ENCODE peak calls at places on chromosome 17, in six cellular contexts. O is neural progenitor cell; G is NT2/D1; U is K562; I is GM23248; C is effector memory CD4-positive, alpha-beta T cell. M is an unnamed sample. For H3K4me1, the result is how much of the 10 kb centered on the place peaks cover.

GRCh38 chr17:30950669-30951399 is 20.0 kb upstream of the RNF135 start:
- DNase-seq in O (no peak), U (no peak), I (peak), G (no peak), C (no peak), M (no peak)

GRCh38 chr17:68860941-68861340 is 94.3 kb downstream of the ABCA8 start:
- DNase-seq in O (no peak), G (no peak), C (no peak), I (no peak), U (no peak), M (no peak)

GRCh38 chr17:79645022-79645776 is 34.3 kb upstream of the RBFOX3 start:
- DNase-seq in U (no peak), O (no peak), G (no peak), C (no peak), I (no peak), M (no peak)

GRCh38 chr17:28347261-28347891 is 10.0 kb downstream of the POLDIP2 start:
- DNase-seq in G (no peak), C (no peak), U (no peak), I (peak), O (no peak), M (no peak)

GRCh38 chr17:61458000-61458399 is 5.8 kb downstream of the TBX4 start:
- DNase-seq in G (no peak), O (no peak), C (no peak), I (no peak), U (no peak), M (no peak)

GRCh38 chr17:67365762-67366192 is 600 bp downstream of the PSMD12 start:
- DNase-seq in O (no peak), G (no peak), I (peak), U (no peak), C (no peak), M (no peak)

GRCh38 chr17:42845556-42845917 is 1.2 kb downstream of the AOC2 start:
- DNase-seq in U (no peak), O (no peak), I (no peak), G (no peak), C (no peak), M (no peak)

GRCh38 chr17:67477687-67478086 is 100.6 kb downstream of the PITPNC1 start:
- DNase-seq in U (no peak), O (no peak), I (peak), C (peak), G (no peak), M (no peak)

GRCh38 chr17:70563301-70563820 is 394.0 kb downstream of the KCNJ2 start:
- DNase-seq in U (no peak), C (no peak), O (no peak), G (no peak), I (no peak), M (no peak)

GRCh38 chr17:2708585-2709172 is 2.9 kb downstream of the CLUH start:
- DNase-seq in O (no peak), U (no peak), C (no peak), G (no peak), I (no peak), M (no peak)

GRCh38 chr17:4362141-4362540 is 4.3 kb downstream of the UBE2G1 start:
- DNase-seq in I (peak), C (no peak), G (no peak), O (no peak), U (no peak), M (no peak)

GRCh38 chr17:76599699-76600460 is 14.2 kb upstream of the ST6GALNAC2 start:
- DNase-seq in G (no peak), C (no peak), I (no peak), U (no peak), O (no peak), M (no peak)

GRCh38 chr17:38713456-38713855 is 8.4 kb downstream of the MLLT6 start:
- DNase-seq in I (no peak), O (no peak), U (no peak), C (no peak), G (no peak), M (no peak)

GRCh38 chr17:43598359-43599045 is 52.4 kb upstream of the ETV4 start:
- DNase-seq in I (no peak), O (no peak), U (no peak), C (no peak), G (no peak), M (no peak)

GRCh38 chr17:16001498-16001897 is 1.9 kb downstream of the TTC19 start:
- DNase-seq in U (no peak), C (no peak), G (no peak), O (no peak), I (peak), M (no peak)

GRCh38 chr17:16002708-16003265 is 3.2 kb downstream of the TTC19 start:
- DNase-seq in I (no peak), C (no peak), U (no peak), G (no peak), O (no peak), M (no peak)

GRCh38 chr17:16005641-16006040 is 6.0 kb downstream of the TTC19 start:
- DNase-seq in U (no peak), C (no peak), O (no peak), I (no peak), G (no peak), M (no peak)

GRCh38 chr17:16003841-16004240 is 4.2 kb downstream of the TTC19 start:
- DNase-seq in G (no peak), I (no peak), C (no peak), U (no peak), O (no peak), M (no peak)

GRCh38 chr17:16007439-16007838 is 7.8 kb downstream of the TTC19 start:
- DNase-seq in I (no peak), G (no peak), O (no peak), C (no peak), U (no peak), M (no peak)
- H3K4me1 ChIP-seq in I (under half), G (under half), O (under half), C (under half), U (under half), M (under half)

GRCh38 chr17:37489197-37490001 is at the start of gene DUSP14:
- DNase-seq in O (peak), C (peak), G (no peak), U (peak), I (peak), M (peak)
- H3K4me1 ChIP-seq in O (under half), C (under half), G (under half), U (under half), I (under half), M (under half)

DNA sequence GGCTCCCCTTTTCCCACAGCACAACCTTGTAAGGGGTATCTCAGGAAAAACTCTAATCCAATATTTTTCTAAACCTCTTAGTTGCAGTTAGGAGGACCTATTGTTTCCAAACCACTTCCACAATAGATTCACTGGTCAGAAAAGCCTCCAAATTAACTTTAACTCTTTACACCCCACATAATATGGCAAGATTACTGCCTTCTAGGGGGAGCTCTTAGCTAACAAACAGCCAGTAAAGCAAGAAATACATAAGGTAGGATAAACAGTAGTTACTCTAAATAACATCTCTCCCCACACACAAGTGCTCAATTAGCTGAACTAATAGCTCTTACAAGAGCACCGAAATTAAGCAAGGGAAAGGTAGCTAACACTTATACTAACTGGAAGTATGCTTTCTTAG is 192.1 kb upstream of the KIF2B start:
- DNase-seq in O (peak), C (no peak), G (no peak), I (no peak), U (no peak), M (no peak)
- H3K4me1 ChIP-seq in O (under half), C (under half), G (under half), I (under half), U (under half), M (under half)

DNA sequence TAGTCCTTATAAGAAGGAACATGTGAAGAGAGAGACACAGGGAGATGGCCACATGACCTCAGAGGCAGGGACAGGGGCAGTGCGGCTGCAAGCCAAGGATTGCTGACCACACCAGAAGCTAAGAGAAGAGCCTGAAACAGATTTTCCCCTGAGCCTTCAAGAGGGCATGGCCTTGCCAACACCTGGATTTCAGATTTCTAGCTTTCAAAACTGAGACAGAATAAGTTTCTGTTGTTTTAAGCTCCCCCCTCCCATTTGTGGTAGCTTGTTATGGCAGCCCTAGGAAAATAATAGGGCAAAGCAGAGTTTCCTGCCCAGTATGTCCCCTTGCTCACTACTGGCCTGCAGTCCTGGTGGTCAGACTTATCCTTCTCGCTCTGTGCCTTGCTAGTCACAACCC is 204.5 kb downstream of the CCDC182 start:
- DNase-seq in I (no peak), O (no peak), C (no peak), G (no peak), U (no peak), M (peak)
- H3K4me1 ChIP-seq in I (under half), O (half or more), C (under half), G (under half), U (under half), M (under half)

GRCh38 chr17:17127156-17127555 is 79.0 kb downstream of the PLD6 start:
- DNase-seq in G (no peak), U (no peak), O (no peak), C (no peak), I (no peak), M (no peak)
- H3K4me1 ChIP-seq in G (under half), U (under half), O (under half), C (under half), I (under half), M (under half)

DNA sequence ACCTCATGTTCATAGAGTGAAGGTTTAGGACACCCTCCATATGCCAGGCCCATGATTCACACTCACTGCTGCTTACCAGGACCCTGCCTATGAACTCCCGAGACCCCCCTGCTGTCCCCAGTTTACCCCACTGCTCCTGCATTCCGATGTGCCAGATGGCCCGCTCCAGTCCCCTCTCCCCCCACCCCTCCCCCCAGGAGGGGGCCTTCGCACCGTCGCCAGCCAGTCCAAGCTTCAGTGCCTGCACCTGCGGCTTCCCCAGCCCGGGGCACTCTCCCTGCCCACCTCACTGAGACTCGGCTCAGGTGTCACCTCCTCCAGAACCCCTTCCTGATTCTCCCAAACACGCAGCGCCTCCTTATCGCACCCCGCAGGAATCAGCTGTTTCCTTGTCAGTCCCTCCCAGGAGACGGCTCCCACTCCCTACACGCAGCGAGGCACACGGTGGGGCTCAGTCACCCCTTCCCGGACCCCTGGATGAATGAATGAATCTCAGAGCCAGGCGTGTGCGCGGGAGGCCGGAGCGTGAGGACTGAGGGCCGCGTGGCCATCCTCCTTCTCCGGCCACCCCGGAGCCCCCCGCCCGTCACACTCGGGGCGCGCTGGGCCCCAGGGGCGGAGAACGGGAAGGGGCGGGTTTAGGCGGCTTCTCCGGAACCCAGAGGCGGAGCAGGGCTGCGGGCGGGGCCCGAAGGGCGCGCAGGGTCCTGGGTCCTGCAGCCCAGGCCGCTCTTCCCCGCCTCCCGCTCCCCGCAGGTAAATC is 1.7 kb downstream of the MYO1C start:
- DNase-seq in I (peak), C (peak), U (peak), G (no peak), O (peak), M (peak)
- H3K4me1 ChIP-seq in I (under half), C (under half), U (under half), G (under half), O (under half), M (under half)

GRCh38 chr17:18183334-18184142 is at the start of gene ALKBH5:
- DNase-seq in G (peak), C (peak), I (peak), O (peak), U (peak), M (peak)
- H3K4me1 ChIP-seq in G (under half), C (under half), I (under half), O (under half), U (under half), M (under half)

GRCh38 chr17:39950871-39951348 is 11.9 kb upstream of the GSDMA start:
- DNase-seq in C (no peak), I (no peak), G (no peak), O (no peak), U (no peak), M (no peak)
- H3K4me1 ChIP-seq in C (under half), I (under half), G (under half), O (under half), U (under half), M (under half)

DNA sequence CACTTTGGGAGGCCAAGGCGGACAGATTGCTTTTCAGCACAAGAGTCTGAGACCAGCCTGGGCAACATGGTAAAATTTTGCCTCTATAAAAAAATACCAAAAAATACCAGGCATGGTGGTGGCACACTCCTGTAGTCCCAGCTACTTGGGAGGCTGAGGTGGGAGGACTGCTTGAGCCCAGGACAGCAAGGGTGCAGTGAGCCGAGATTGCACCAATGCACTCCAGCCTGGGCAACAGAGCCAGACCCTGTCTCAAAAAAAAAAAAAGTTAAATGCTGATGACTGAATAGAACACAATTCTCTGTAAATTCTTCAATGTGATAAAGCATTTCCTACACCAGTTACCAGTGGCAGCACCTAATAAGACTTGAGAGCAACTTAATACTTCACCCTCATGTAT is 65.7 kb downstream of the KANSL1 start:
- DNase-seq in G (no peak), O (no peak), U (no peak), I (no peak), C (no peak), M (no peak)
- H3K4me1 ChIP-seq in G (under half), O (half or more), U (under half), I (under half), C (under half), M (under half)

GRCh38 chr17:83075270-83075880 is 4.0 kb upstream of the METRNL start:
- DNase-seq in I (no peak), G (no peak), O (no peak), C (no peak), U (no peak), M (no peak)

GRCh38 chr17:83072600-83073358 is 6.6 kb upstream of the METRNL start:
- DNase-seq in U (no peak), O (no peak), G (no peak), C (no peak), I (no peak), M (no peak)

GRCh38 chr17:83071966-83072562 is 7.3 kb upstream of the METRNL start:
- DNase-seq in G (no peak), C (no peak), U (no peak), O (no peak), I (no peak), M (no peak)

GRCh38 chr17:83074696-83075223 is 4.6 kb upstream of the METRNL start:
- DNase-seq in G (no peak), U (no peak), O (no peak), C (no peak), I (no peak), M (no peak)

DNA sequence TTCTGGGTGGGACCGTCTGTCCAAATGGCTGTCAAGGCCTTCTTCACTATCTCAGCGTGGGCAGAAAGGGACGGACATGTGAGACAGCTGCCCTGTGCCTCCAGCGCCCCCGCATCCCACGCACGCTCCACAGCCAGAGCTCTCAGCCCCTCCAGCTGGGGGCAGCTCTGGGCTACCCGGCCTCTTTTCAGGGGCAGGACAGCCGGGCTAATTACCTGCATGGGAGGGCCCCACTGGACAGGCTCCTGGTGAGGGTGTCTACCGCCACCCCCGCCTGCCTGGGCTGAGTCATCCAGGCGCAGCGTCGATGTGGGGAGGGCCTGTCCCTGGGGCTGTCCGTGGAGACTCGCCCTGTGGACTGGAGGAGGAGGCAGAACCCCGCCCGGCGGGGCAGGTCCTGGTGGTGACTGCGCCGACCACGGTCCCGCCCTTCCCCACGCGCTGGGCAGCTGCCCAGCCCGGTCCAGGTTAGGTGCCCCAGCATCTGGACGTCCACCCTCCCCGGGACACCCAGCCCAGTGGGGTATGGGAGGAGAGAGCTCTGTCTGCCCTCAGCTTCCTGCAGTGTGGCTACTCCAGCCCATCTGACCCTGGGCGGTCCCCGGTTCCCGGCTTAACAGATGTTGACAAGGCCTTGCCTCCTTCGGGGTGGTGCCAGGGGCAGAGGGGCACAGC is 5.9 kb upstream of the METRNL start:
- DNase-seq in U (peak), I (peak), O (no peak), C (no peak), G (no peak), M (no peak)
- H3K4me1 ChIP-seq in U (under half), I (under half), O (under half), C (under half), G (under half), M (under half)